ENCODE peak calls at places on chromosome 1, in five cellular contexts. N is PC-3, F is GM23338, W is HL-60, D is cardiac muscle cell. Q is an unnamed sample.

GRCh38 chr1:206541236-206541833 is 34.0 kb downstream of the RASSF5 start:
- DNase-seq in N (no peak), F (no peak), W (no peak), D (no peak), Q (no peak)

GRCh38 chr1:7117599-7118281 is 332.5 kb downstream of the CAMTA1 start:
- DNase-seq in N (no peak), F (peak), W (no peak), D (peak), Q (no peak)

GRCh38 chr1:15953791-15954201 is 22.1 kb downstream of the ZBTB17 start:
- DNase-seq in N (no peak), F (peak), W (no peak), D (peak), Q (no peak)

GRCh38 chr1:66371233-66372005 is 162.5 kb upstream of the SGIP1 start:
- DNase-seq in N (peak), F (no peak), W (no peak), D (no peak), Q (no peak)

GRCh38 chr1:78229344-78229743 is 183.6 kb downstream of the GIPC2 start:
- DNase-seq in N (peak), F (no peak), W (no peak), D (no peak), Q (no peak)

GRCh38 chr1:196148367-196148970 is 459.8 kb downstream of the KCNT2 start:
- DNase-seq in N (peak), F (peak), W (no peak), D (peak), Q (no peak)

GRCh38 chr1:206513312-206514111 is 6.2 kb downstream of the RASSF5 start:
- DNase-seq in N (peak), F (no peak), W (no peak), D (no peak), Q (peak)

GRCh38 chr1:161989108-161989507 is 34.6 kb downstream of the OLFML2B start:
- DNase-seq in N (peak), F (no peak), W (no peak), D (no peak), Q (no peak)

GRCh38 chr1:89815611-89816010 is 5.2 kb upstream of the LRRC8D start:
- DNase-seq in N (no peak), F (no peak), W (peak), D (no peak), Q (no peak)

GRCh38 chr1:12477936-12478611 is 139.9 kb downstream of the DHRS3 start:
- DNase-seq in N (peak), F (peak), W (no peak), D (peak), Q (peak)

GRCh38 chr1:203325004-203325417 is 19.7 kb downstream of the BTG2 start:
- DNase-seq in N (no peak), F (peak), W (no peak), D (no peak), Q (no peak)

GRCh38 chr1:84583648-84584047 is 9.4 kb upstream of the CTBS start:
- DNase-seq in N (no peak), F (no peak), W (no peak), D (no peak), Q (no peak)

GRCh38 chr1:182625716-182626504 is 21.7 kb upstream of the RGS16 start:
- DNase-seq in N (peak), F (no peak), W (no peak), D (no peak), Q (no peak)

GRCh38 chr1:159421821-159422220 is 10.2 kb upstream of the OR10J4 start:
- DNase-seq in N (no peak), F (peak), W (no peak), D (peak), Q (no peak)
- TF ChIP-seq CTCF in N (peak), F (peak), W (peak), D (no peak), Q (no peak)

GRCh38 chr1:207888647-207889046 is 22.3 kb downstream of the CD34 start:
- DNase-seq in N (no peak), F (no peak), W (no peak), D (no peak), Q (no peak)

GRCh38 chr1:207885129-207886032 is 25.5 kb downstream of the CD34 start:
- DNase-seq in N (peak), F (peak), W (peak), D (peak), Q (peak)

GRCh38 chr1:207886227-207886626 is 24.7 kb downstream of the CD34 start:
- DNase-seq in N (no peak), F (no peak), W (no peak), D (no peak), Q (no peak)

GRCh38 chr1:207890136-207890738 is 20.7 kb downstream of the CD34 start:
- DNase-seq in N (peak), F (no peak), W (no peak), D (no peak), Q (no peak)

GRCh38 chr1:207887542-207887941 is 23.4 kb downstream of the CD34 start:
- DNase-seq in N (no peak), F (no peak), W (no peak), D (no peak), Q (no peak)
- H3K27ac ChIP-seq in N (no peak), F (no peak), W (no peak), D (no peak), Q (no peak)

GRCh38 chr1:61210435-61211012 is 128.2 kb downstream of the NFIA start:
- DNase-seq in N (peak), F (no peak), W (no peak), D (no peak), Q (no peak)
- TF ChIP-seq CTCF in N (peak), F (peak), W (no peak), D (no peak), Q (no peak)

GRCh38 chr1:94555091-94555490 is 13.5 kb upstream of the F3 start:
- DNase-seq in N (no peak), F (no peak), W (no peak), D (no peak), Q (peak)

GRCh38 chr1:94559921-94560320 is 18.4 kb upstream of the F3 start:
- DNase-seq in N (no peak), F (no peak), W (no peak), D (no peak), Q (no peak)

GRCh38 chr1:94554611-94555010 is 13.1 kb upstream of the F3 start:
- DNase-seq in N (no peak), F (no peak), W (no peak), D (no peak), Q (no peak)

GRCh38 chr1:94562502-94563260 is 21.1 kb upstream of the F3 start:
- DNase-seq in N (peak), F (no peak), W (no peak), D (peak), Q (peak)

DNA sequence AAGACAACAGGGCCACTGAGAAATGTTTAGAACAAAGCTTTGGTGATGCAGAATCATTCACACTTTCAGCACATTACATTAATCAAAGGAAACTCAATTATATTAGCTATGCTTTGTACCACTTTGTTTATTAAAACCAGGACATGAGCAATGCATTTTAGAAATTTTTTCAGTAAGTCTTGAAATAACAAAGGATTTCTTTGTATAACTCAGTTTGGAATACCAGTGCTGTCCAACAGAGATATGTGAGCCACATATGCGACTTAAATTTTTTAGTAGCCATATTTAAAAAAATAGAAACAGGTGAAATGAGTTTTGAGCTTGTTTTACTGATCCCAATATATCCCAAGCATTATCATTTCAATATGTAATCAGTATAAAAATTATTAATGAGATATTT is 18.8 kb upstream of the F3 start:
- DNase-seq in N (peak), F (no peak), W (no peak), D (no peak), Q (no peak)
- H3K27ac ChIP-seq in N (no peak), F (no peak), W (no peak), D (no peak), Q (no peak)

GRCh38 chr1:234656981-234657651 is 47.1 kb upstream of the IRF2BP2 start:
- DNase-seq in N (peak), F (no peak), W (peak), D (no peak), Q (peak)
- TF ChIP-seq CTCF in N (no peak), F (no peak), W (no peak), D (no peak), Q (no peak)

GRCh38 chr1:19327736-19328135 is 15.6 kb downstream of the SLC66A1 start:
- DNase-seq in N (no peak), F (no peak), W (no peak), D (no peak), Q (no peak)
- H3K27ac ChIP-seq in N (no peak), F (no peak), W (no peak), D (no peak), Q (no peak)

GRCh38 chr1:53593758-53594380 is 134.7 kb downstream of the DMRTB1 start:
- DNase-seq in N (no peak), F (peak), W (no peak), D (peak), Q (no peak)
- TF ChIP-seq CTCF in N (no peak), F (peak), W (no peak), D (peak), Q (peak)

GRCh38 chr1:87279201-87279860 is 49.3 kb upstream of the LMO4 start:
- DNase-seq in N (no peak), F (no peak), W (no peak), D (no peak), Q (no peak)
- H3K27ac ChIP-seq in N (no peak), F (no peak), W (no peak), D (no peak), Q (no peak)

GRCh38 chr1:18322353-18323032 is 158.2 kb upstream of the KLHDC7A start:
- DNase-seq in N (peak), F (peak), W (no peak), D (peak), Q (no peak)
- TF ChIP-seq CTCF in N (peak), F (peak), W (no peak), D (no peak), Q (no peak)

GRCh38 chr1:2088434-2088833 is 38.2 kb downstream of the PRKCZ start:
- DNase-seq in N (no peak), F (no peak), W (no peak), D (no peak), Q (no peak)
- H3K27ac ChIP-seq in N (no peak), F (no peak), W (no peak), D (no peak), Q (no peak)